ENCODE peak calls at places on chromosomes 4 and X, in nine cellular contexts. F is brain microvascular endothelial cell; D is stimulated activated CD4-positive, alpha-beta T cell treated with anti-CD3 and anti-CD28 coated beads, TNF-alpha, amount 100 ng/mL, for 1 hour; S is left lung; A is smooth muscle cell of the brain vasculature; Y is dermis microvascular lymphatic vessel endothelial cell; W is Calu3; E is AG20443; L is GM20000. C is an unnamed sample.

GRCh38 chrX:126985960-126986359 is 166.4 kb downstream of the PRR32 start:
- DNase-seq in S (no peak), W (no peak), Y (no peak), D (no peak), F (no peak), L (no peak), A (no peak), E (no peak), C (no peak)

GRCh38 chr4:101198741-101199339 is 148.5 kb downstream of the PPP3CA start:
- DNase-seq in W (no peak), A (no peak), L (no peak), Y (no peak), D (no peak), E (no peak), F (no peak), S (no peak), C (no peak)

GRCh38 chr4:141347738-141348524 is 127.2 kb downstream of the ZNF330 start:
- DNase-seq in W (no peak), S (no peak), D (no peak), L (no peak), F (no peak), A (no peak), Y (no peak), E (no peak), C (peak)

GRCh38 chr4:169611157-169611556 is 1.2 kb downstream of the NEK1 start:
- DNase-seq in D (no peak), A (no peak), S (no peak), F (no peak), E (no peak), W (no peak), L (no peak), Y (no peak), C (no peak)

GRCh38 chr4:1398686-1399507 is 7.3 kb downstream of the NKX1-1 start:
- DNase-seq in Y (no peak), W (no peak), F (no peak), S (peak), E (no peak), A (no peak), D (no peak), L (no peak), C (no peak)

GRCh38 chr4:86558799-86559198 is 35.3 kb upstream of the PTPN13 start:
- DNase-seq in W (no peak), E (no peak), Y (no peak), S (no peak), L (no peak), A (no peak), D (no peak), F (no peak), C (no peak)

GRCh38 chr4:42588909-42589308 is 68.0 kb downstream of the ATP8A1 start:
- DNase-seq in Y (no peak), W (no peak), S (no peak), F (no peak), D (no peak), E (no peak), A (no peak), L (no peak), C (no peak)

GRCh38 chr4:24805566-24805965 is 10.2 kb downstream of the SOD3 start:
- DNase-seq in Y (no peak), F (no peak), W (no peak), S (no peak), E (no peak), A (no peak), D (no peak), L (no peak), C (no peak)

GRCh38 chrX:115413246-115413878 is 123.8 kb downstream of the LUZP4 start:
- DNase-seq in W (no peak), F (peak), Y (peak), D (no peak), L (no peak), E (no peak), A (peak), S (no peak), C (no peak)

GRCh38 chrX:40359593-40359992 is 221.2 kb upstream of the ATP6AP2 start:
- DNase-seq in F (no peak), L (no peak), W (no peak), E (no peak), A (no peak), S (no peak), Y (no peak), D (no peak), C (no peak)

GRCh38 chrX:135436966-135437866 is 15.5 kb downstream of the SMIM10L2A start:
- DNase-seq in F (no peak), S (peak), L (no peak), A (no peak), E (no peak), D (no peak), W (no peak), Y (no peak), C (no peak)

GRCh38 chr4:40238700-40239548 is 42.1 kb downstream of the RHOH start:
- DNase-seq in F (no peak), L (no peak), S (no peak), W (no peak), A (no peak), E (no peak), D (peak), Y (no peak), C (no peak)

GRCh38 chr4:42954925-42955669 is 62.6 kb downstream of the GRXCR1 start:
- DNase-seq in A (no peak), Y (no peak), W (no peak), L (no peak), D (no peak), S (no peak), F (no peak), E (no peak), C (no peak)

GRCh38 chr4:95701500-95701899 is 138.4 kb upstream of the PDHA2 start:
- DNase-seq in S (no peak), W (no peak), F (peak), Y (no peak), E (no peak), D (no peak), L (no peak), A (no peak), C (no peak)

GRCh38 chr4:173527103-173527876 is 2.7 kb downstream of the HAND2 start:
- DNase-seq in S (no peak), A (no peak), Y (no peak), W (no peak), F (no peak), E (peak), D (no peak), L (peak), C (peak)

GRCh38 chr4:172706000-172706399 is 462.6 kb upstream of the GALNT7 start:
- DNase-seq in E (no peak), D (no peak), L (no peak), S (no peak), W (no peak), F (no peak), Y (no peak), A (no peak), C (no peak)

GRCh38 chr4:151691639-151692442 is 69.0 kb downstream of the GATB start:
- DNase-seq in D (no peak), Y (no peak), E (no peak), A (no peak), S (no peak), F (no peak), W (no peak), L (no peak), C (peak)

GRCh38 chr4:11051181-11051580 is 366.6 kb upstream of the CLNK start:
- DNase-seq in W (no peak), S (no peak), Y (no peak), F (no peak), E (no peak), L (no peak), A (no peak), D (no peak), C (no peak)

GRCh38 chrX:41733939-41734338 is 10.0 kb downstream of the GPR82 start:
- DNase-seq in W (no peak), L (peak), D (no peak), F (no peak), A (no peak), E (no peak), S (no peak), Y (no peak), C (no peak)

GRCh38 chrX:69024931-69025330 is 140.3 kb downstream of the PJA1 start:
- DNase-seq in L (no peak), E (peak), F (peak), W (no peak), Y (no peak), D (no peak), S (peak), A (no peak), C (peak)

GRCh38 chr4:34973632-34974312 is 1270.5 kb downstream of the ARAP2 start:
- DNase-seq in S (no peak), W (no peak), E (no peak), F (no peak), Y (no peak), A (no peak), D (no peak), L (no peak), C (no peak)

GRCh38 chrX:54427837-54428424 is 12.3 kb upstream of the TSR2 start:
- DNase-seq in L (no peak), Y (no peak), A (no peak), E (no peak), S (no peak), F (no peak), W (no peak), D (no peak), C (no peak)

GRCh38 chrX:152072236-152072635 is 66.1 kb downstream of the MAGEA10 start:
- DNase-seq in L (no peak), F (peak), Y (no peak), W (peak), S (no peak), E (peak), D (no peak), A (peak), C (peak)

GRCh38 chr4:38068107-38068506 is 107.9 kb downstream of the PTTG2 start:
- DNase-seq in S (no peak), E (no peak), D (no peak), F (no peak), W (no peak), L (no peak), A (no peak), Y (no peak), C (no peak)

GRCh38 chr4:37830640-37831039 is 4.2 kb downstream of the PGM2 start:
- DNase-seq in D (no peak), A (no peak), L (no peak), W (no peak), E (no peak), Y (no peak), S (no peak), F (no peak), C (no peak)

GRCh38 chrX:139971394-139971749 is 6.1 kb upstream of the CXorf66 start:
- DNase-seq in S (no peak), E (no peak), F (no peak), A (no peak), L (no peak), D (no peak), W (no peak), Y (no peak), C (no peak)

GRCh38 chrX:153494541-153495361 is at the start of gene BGN:
- DNase-seq in F (no peak), D (no peak), W (peak), E (peak), A (no peak), S (no peak), L (no peak), Y (no peak), C (no peak)

GRCh38 chr4:38673109-38673978 is 9.3 kb downstream of the KLF3 start:
- DNase-seq in W (peak), F (no peak), D (no peak), Y (no peak), L (no peak), S (peak), E (peak), A (no peak), C (peak)

GRCh38 chr4:142130636-142131035 is 494.3 kb downstream of the IL15 start:
- DNase-seq in E (no peak), S (no peak), L (no peak), D (no peak), Y (no peak), F (no peak), W (no peak), A (no peak), C (no peak)

GRCh38 chr4:150259861-150260567 is 181.8 kb downstream of the DCLK2 start:
- DNase-seq in A (no peak), D (no peak), W (no peak), L (no peak), S (no peak), F (no peak), E (no peak), Y (no peak), C (no peak)

GRCh38 chrX:48919947-48920712 is 1.3 kb upstream of the PIM2 start:
- DNase-seq in W (no peak), E (no peak), D (no peak), F (no peak), A (no peak), S (no peak), L (no peak), Y (no peak), C (no peak)

GRCh38 chr4:106365613-106366012 is 3.0 kb downstream of the GIMD1 start:
- DNase-seq in A (peak), S (no peak), D (no peak), W (no peak), L (no peak), Y (peak), F (peak), E (peak), C (peak)

GRCh38 chr4:27059446-27059845 is 198.8 kb downstream of the STIM2 start:
- DNase-seq in A (no peak), W (peak), S (no peak), D (no peak), Y (no peak), L (no peak), E (no peak), F (no peak), C (no peak)

GRCh38 chrX:72028701-72029470 is 102.8 kb downstream of the RTL5 start:
- DNase-seq in W (no peak), F (no peak), S (no peak), D (no peak), Y (no peak), L (no peak), A (no peak), E (no peak), C (no peak)

GRCh38 chr4:7557447-7557846 is 122.7 kb upstream of the PSAPL1 start:
- DNase-seq in F (peak), W (no peak), E (peak), Y (no peak), L (no peak), S (no peak), A (no peak), D (no peak), C (peak)

C was measured in AG10803.